ENCODE peak calls at places on chromosome 22, in six cellular contexts. One of them, this sample, is unnamed.

GRCh38 chr22:40857309-40857851 is 432 bp downstream of the XPNPEP3 start:
- DNase-seq in spleen: no peak
- DNase-seq in AG20443: no peak
- DNase-seq in BJ: no peak
- DNase-seq in GM04503: no peak
- DNase-seq in NT2/D1: no peak
- DNase-seq in this sample: no peak

GRCh38 chr22:33110562-33111163 is 52.5 kb upstream of the SYN3 start:
- DNase-seq in spleen: no peak
- DNase-seq in AG20443: peak
- DNase-seq in BJ: no peak
- DNase-seq in GM04503: no peak
- DNase-seq in NT2/D1: no peak
- DNase-seq in this sample: no peak

GRCh38 chr22:24186352-24186740 is 5.1 kb downstream of the SUSD2 start:
- DNase-seq in spleen: no peak
- DNase-seq in AG20443: no peak
- DNase-seq in BJ: no peak
- DNase-seq in GM04503: no peak
- DNase-seq in NT2/D1: no peak
- DNase-seq in this sample: no peak

GRCh38 chr22:27223317-27224177 is 566.2 kb downstream of the MIAT start:
- DNase-seq in spleen: peak
- DNase-seq in AG20443: peak
- DNase-seq in BJ: peak
- DNase-seq in GM04503: peak
- DNase-seq in NT2/D1: no peak
- DNase-seq in this sample: no peak

GRCh38 chr22:48758021-48758561 is 1069.6 kb downstream of the BRD1 start:
- DNase-seq in spleen: peak
- DNase-seq in AG20443: no peak
- DNase-seq in BJ: no peak
- DNase-seq in GM04503: no peak
- DNase-seq in NT2/D1: no peak
- DNase-seq in this sample: no peak

GRCh38 chr22:27437570-27437969 is 364.0 kb downstream of the MN1 start:
- DNase-seq in spleen: no peak
- DNase-seq in AG20443: no peak
- DNase-seq in BJ: no peak
- DNase-seq in GM04503: no peak
- DNase-seq in NT2/D1: no peak
- DNase-seq in this sample: no peak

GRCh38 chr22:48758905-48759875 is 1068.5 kb downstream of the BRD1 start:
- DNase-seq in spleen: no peak
- DNase-seq in AG20443: no peak
- DNase-seq in BJ: no peak
- DNase-seq in GM04503: no peak
- DNase-seq in NT2/D1: no peak
- DNase-seq in this sample: no peak

GRCh38 chr22:28822930-28823481 is 22.6 kb upstream of the XBP1 start:
- DNase-seq in spleen: no peak
- DNase-seq in AG20443: no peak
- DNase-seq in BJ: no peak
- DNase-seq in GM04503: no peak
- DNase-seq in NT2/D1: no peak
- DNase-seq in this sample: no peak

GRCh38 chr22:22605074-22605404 is 39.4 kb upstream of the GGTLC2 start:
- DNase-seq in spleen: no peak
- DNase-seq in AG20443: no peak
- DNase-seq in BJ: no peak
- DNase-seq in GM04503: no peak
- DNase-seq in NT2/D1: no peak
- DNase-seq in this sample: no peak

GRCh38 chr22:20565761-20566160 is 58.4 kb downstream of the MED15 start:
- DNase-seq in spleen: peak
- DNase-seq in AG20443: no peak
- DNase-seq in BJ: no peak
- DNase-seq in GM04503: no peak
- DNase-seq in NT2/D1: no peak
- DNase-seq in this sample: no peak

GRCh38 chr22:41690476-41690875 is 1.8 kb upstream of the SNU13 start:
- DNase-seq in spleen: peak
- DNase-seq in AG20443: no peak
- DNase-seq in BJ: no peak
- DNase-seq in GM04503: no peak
- DNase-seq in NT2/D1: no peak
- DNase-seq in this sample: no peak

GRCh38 chr22:37197451-37198289 is 9.6 kb upstream of the C1QTNF6 start:
- DNase-seq in spleen: peak
- DNase-seq in AG20443: peak
- DNase-seq in BJ: no peak
- DNase-seq in GM04503: no peak
- DNase-seq in NT2/D1: no peak
- DNase-seq in this sample: no peak

GRCh38 chr22:37675930-37676571 is 615 bp downstream of the LGALS1 start:
- DNase-seq in spleen: no peak
- DNase-seq in AG20443: peak
- DNase-seq in BJ: no peak
- DNase-seq in GM04503: no peak
- DNase-seq in NT2/D1: no peak
- DNase-seq in this sample: peak

GRCh38 chr22:36461665-36462474 is 19.6 kb downstream of the TXN2 start:
- DNase-seq in spleen: no peak
- DNase-seq in AG20443: peak
- DNase-seq in BJ: no peak
- DNase-seq in GM04503: peak
- DNase-seq in NT2/D1: peak
- DNase-seq in this sample: no peak

GRCh38 chr22:37428649-37429586 is 1.6 kb upstream of the ELFN2 start:
- DNase-seq in spleen: no peak
- DNase-seq in AG20443: peak
- DNase-seq in BJ: no peak
- DNase-seq in GM04503: no peak
- DNase-seq in NT2/D1: peak
- DNase-seq in this sample: peak

GRCh38 chr22:48858121-48858520 is 969.6 kb downstream of the BRD1 start:
- DNase-seq in spleen: no peak
- DNase-seq in AG20443: no peak
- DNase-seq in BJ: no peak
- DNase-seq in GM04503: no peak
- DNase-seq in NT2/D1: no peak
- DNase-seq in this sample: no peak

GRCh38 chr22:31106001-31106571 is 1.3 kb downstream of the SELENOM start:
- DNase-seq in spleen: peak
- DNase-seq in AG20443: no peak
- DNase-seq in BJ: no peak
- DNase-seq in GM04503: no peak
- DNase-seq in NT2/D1: no peak
- DNase-seq in this sample: no peak

GRCh38 chr22:49936973-49937757 is 18.7 kb downstream of the CRELD2 start:
- DNase-seq in spleen: no peak
- DNase-seq in AG20443: no peak
- DNase-seq in BJ: no peak
- DNase-seq in GM04503: no peak
- DNase-seq in NT2/D1: no peak
- DNase-seq in this sample: no peak

GRCh38 chr22:25482091-25482760 is 82.2 kb upstream of the GRK3 start:
- DNase-seq in spleen: no peak
- DNase-seq in AG20443: no peak
- DNase-seq in BJ: no peak
- DNase-seq in GM04503: no peak
- DNase-seq in NT2/D1: no peak
- DNase-seq in this sample: no peak

GRCh38 chr22:36056980-36057379 is 28.4 kb upstream of the RBFOX2 start:
- DNase-seq in spleen: no peak
- DNase-seq in AG20443: no peak
- DNase-seq in BJ: no peak
- DNase-seq in GM04503: no peak
- DNase-seq in NT2/D1: no peak
- DNase-seq in this sample: no peak

GRCh38 chr22:31128156-31128555 is 5.4 kb downstream of the INPP5J start:
- DNase-seq in spleen: peak
- DNase-seq in AG20443: no peak
- DNase-seq in BJ: no peak
- DNase-seq in GM04503: no peak
- DNase-seq in NT2/D1: no peak
- DNase-seq in this sample: no peak

GRCh38 chr22:23751441-23751996 is 607 bp upstream of the ZNF70 start:
- DNase-seq in spleen: no peak
- DNase-seq in AG20443: no peak
- DNase-seq in BJ: no peak
- DNase-seq in GM04503: no peak
- DNase-seq in NT2/D1: no peak
- DNase-seq in this sample: no peak

GRCh38 chr22:36156515-36157419 is 3.8 kb downstream of the APOL3 start:
- DNase-seq in spleen: peak
- DNase-seq in AG20443: peak
- DNase-seq in BJ: peak
- DNase-seq in GM04503: peak
- DNase-seq in NT2/D1: no peak
- DNase-seq in this sample: peak

GRCh38 chr22:21936151-21936778 is 16.4 kb downstream of the PPM1F start:
- DNase-seq in spleen: peak
- DNase-seq in AG20443: no peak
- DNase-seq in BJ: no peak
- DNase-seq in GM04503: no peak
- DNase-seq in NT2/D1: no peak
- DNase-seq in this sample: no peak

GRCh38 chr22:35961480-35961902 is 67.1 kb downstream of the RBFOX2 start:
- DNase-seq in spleen: no peak
- DNase-seq in AG20443: peak
- DNase-seq in BJ: no peak
- DNase-seq in GM04503: peak
- DNase-seq in NT2/D1: peak
- DNase-seq in this sample: no peak

GRCh38 chr22:41382610-41383009 is 868 bp downstream of the TEF start:
- DNase-seq in spleen: no peak
- DNase-seq in AG20443: no peak
- DNase-seq in BJ: no peak
- DNase-seq in GM04503: no peak
- DNase-seq in NT2/D1: no peak
- DNase-seq in this sample: peak

GRCh38 chr22:26550498-26551033 is 38.3 kb upstream of the TFIP11 start:
- DNase-seq in spleen: no peak
- DNase-seq in AG20443: peak
- DNase-seq in BJ: peak
- DNase-seq in GM04503: peak
- DNase-seq in NT2/D1: no peak
- DNase-seq in this sample: no peak

GRCh38 chr22:17501679-17502285 is 61.5 kb upstream of the SLC25A18 start:
- DNase-seq in spleen: no peak
- DNase-seq in AG20443: peak
- DNase-seq in BJ: peak
- DNase-seq in GM04503: peak
- DNase-seq in NT2/D1: peak
- DNase-seq in this sample: peak

GRCh38 chr22:50298937-50299656 is 8.3 kb downstream of the PLXNB2 start:
- DNase-seq in spleen: no peak
- DNase-seq in AG20443: peak
- DNase-seq in BJ: no peak
- DNase-seq in GM04503: no peak
- DNase-seq in NT2/D1: no peak
- DNase-seq in this sample: no peak

GRCh38 chr22:35258144-35258988 is 1.1 kb downstream of the HMGXB4 start:
- DNase-seq in spleen: no peak
- DNase-seq in AG20443: peak
- DNase-seq in BJ: no peak
- DNase-seq in GM04503: no peak
- DNase-seq in NT2/D1: no peak
- DNase-seq in this sample: peak

This sample was measured in stimulated activated naive CD8-positive, alpha-beta T cell treated with anti-CD3 and anti-CD28 coated beads, Interleukin-15, Interleukin-2, amounts not matched to agents 100 U/mL and 50 U/mL, for 24 hours.